ENCODE peak calls at places on chromosomes 5 and 9, in seven cellular contexts. B is type B pancreatic cell, A is transverse colon, Y is GM13977, Z is heart left ventricle, K is kidney epithelial cell, C is Panc1. O is an unnamed sample.

GRCh38 chr5:24773241-24773640 is 128.5 kb upstream of the CDH10 start:
- DNase-seq in B (no peak), C (no peak), Z (no peak), K (peak), A (no peak), Y (no peak), O (no peak)

GRCh38 chr5:143495823-143496275 is 92.4 kb upstream of the NR3C1 start:
- DNase-seq in C (no peak), B (no peak), A (no peak), K (no peak), Y (no peak), Z (peak), O (no peak)

GRCh38 chr9:20526500-20527319 is 95.6 kb downstream of the MLLT3 start:
- DNase-seq in A (no peak), C (no peak), Y (no peak), B (no peak), Z (no peak), K (no peak), O (no peak)

GRCh38 chr5:1470762-1471211 is 25.5 kb upstream of the SLC6A3 start:
- DNase-seq in Y (no peak), Z (no peak), C (no peak), A (no peak), B (no peak), K (no peak), O (no peak)

GRCh38 chr9:136983611-136984314 is 970 bp downstream of the LCNL1 start:
- DNase-seq in C (no peak), Z (no peak), B (no peak), A (no peak), Y (no peak), K (no peak), O (no peak)

GRCh38 chr9:127966416-127967150 is 14.2 kb downstream of the EEIG1 start:
- DNase-seq in C (no peak), A (peak), B (no peak), Z (peak), K (no peak), Y (no peak), O (no peak)

GRCh38 chr9:34710023-34710422 is at the start of gene CCL21:
- DNase-seq in C (no peak), A (no peak), B (no peak), Z (peak), Y (no peak), K (no peak), O (no peak)

GRCh38 chr5:66710557-66710956 is 114.4 kb downstream of the MAST4 start:
- DNase-seq in A (no peak), C (no peak), Y (no peak), K (no peak), B (no peak), Z (peak), O (no peak)

GRCh38 chr5:149608936-149609502 is 27.7 kb downstream of the ARHGEF37 start:
- DNase-seq in Z (no peak), C (no peak), A (no peak), B (no peak), K (no peak), Y (no peak), O (no peak)

GRCh38 chr9:69877852-69878507 is 57.4 kb downstream of the CFAP95 start:
- DNase-seq in Z (no peak), K (no peak), A (no peak), B (no peak), C (no peak), Y (peak), O (no peak)

GRCh38 chr9:76374702-76375543 is 19.3 kb downstream of the RFK start:
- DNase-seq in Z (peak), Y (no peak), K (peak), C (peak), B (no peak), A (peak), O (no peak)

GRCh38 chr5:141095263-141095641 is 837 bp downstream of the PCDHB2 start:
- DNase-seq in A (no peak), Y (no peak), C (no peak), K (no peak), B (no peak), Z (no peak), O (no peak)
- TF ChIP-seq CTCF in A (no peak), Y (no peak), C (no peak), K (no peak), B (no peak), Z (no peak), O (no peak)

GRCh38 chr5:59587489-59588337 is 305.8 kb downstream of the PDE4D start:
- DNase-seq in B (peak), Z (peak), Y (no peak), A (peak), K (peak), C (no peak), O (peak)
- TF ChIP-seq CTCF in B (peak), Z (no peak), Y (no peak), A (peak), K (peak), C (no peak), O (peak)

GRCh38 chr5:164475339-164475977 is 970.0 kb downstream of the MAT2B start:
- DNase-seq in A (no peak), Y (peak), Z (no peak), C (no peak), B (no peak), K (no peak), O (no peak)
- TF ChIP-seq CTCF in A (peak), Y (peak), Z (peak), C (peak), B (peak), K (peak), O (peak)

GRCh38 chr9:135961811-135962695 is 880 bp upstream of the UBAC1 start:
- DNase-seq in C (no peak), Z (no peak), A (no peak), B (no peak), Y (no peak), K (no peak), O (no peak)
- TF ChIP-seq CTCF in C (no peak), Z (no peak), A (no peak), B (no peak), Y (no peak), K (no peak), O (no peak)

GRCh38 chr9:19122490-19123042 is 4.7 kb downstream of the PLIN2 start:
- DNase-seq in C (no peak), Y (no peak), Z (no peak), K (no peak), A (no peak), B (no peak), O (no peak)
- TF ChIP-seq CTCF in C (no peak), Y (no peak), Z (no peak), K (peak), A (no peak), B (peak), O (no peak)

GRCh38 chr5:157828949-157829639 is 29.9 kb downstream of the CLINT1 start:
- DNase-seq in C (no peak), B (no peak), A (no peak), Y (no peak), Z (no peak), K (no peak), O (no peak)
- TF ChIP-seq CTCF in C (no peak), B (peak), A (peak), Y (peak), Z (no peak), K (peak), O (peak)

GRCh38 chr5:109373932-109374331 is 35.8 kb downstream of the PJA2 start:
- DNase-seq in Y (no peak), B (no peak), K (no peak), C (no peak), A (no peak), Z (no peak), O (no peak)

GRCh38 chr5:109370343-109370742 is 39.4 kb downstream of the PJA2 start:
- DNase-seq in K (no peak), A (no peak), Z (no peak), B (no peak), Y (no peak), C (no peak), O (no peak)

GRCh38 chr5:109378095-109378494 is 31.7 kb downstream of the PJA2 start:
- DNase-seq in A (no peak), C (no peak), K (no peak), Y (no peak), Z (no peak), B (no peak), O (no peak)

DNA sequence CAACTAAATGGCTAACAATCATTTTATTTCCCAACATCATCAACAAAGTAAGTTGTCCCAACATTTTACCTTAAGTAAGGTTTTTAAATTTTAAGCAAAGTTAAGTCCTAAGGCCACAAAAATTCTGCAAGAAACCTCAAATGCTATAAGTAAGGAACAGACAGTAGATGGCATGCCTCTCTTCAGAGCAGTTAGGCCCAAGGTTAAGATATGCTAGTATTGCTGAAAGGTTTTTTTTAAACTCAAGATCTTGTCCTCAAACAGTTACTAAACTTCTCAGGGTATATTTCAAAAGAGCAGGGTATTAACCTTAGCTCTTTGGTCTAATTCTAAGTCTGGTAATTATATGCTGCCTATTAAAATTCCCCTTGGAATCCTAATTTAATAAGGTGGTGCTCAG is 35.1 kb downstream of the PJA2 start:
- DNase-seq in B (no peak), K (no peak), A (no peak), Z (no peak), C (no peak), Y (no peak), O (no peak)
- TF ChIP-seq CTCF in B (no peak), K (no peak), A (no peak), Z (no peak), C (peak), Y (no peak), O (peak)

GRCh38 chr9:109224751-109225150 is 57.7 kb upstream of the FRRS1L start:
- DNase-seq in C (no peak), B (no peak), K (no peak), Y (no peak), Z (no peak), A (no peak), O (no peak)

GRCh38 chr9:109229682-109230081 is 62.6 kb upstream of the FRRS1L start:
- DNase-seq in B (no peak), K (no peak), A (no peak), C (no peak), Z (no peak), Y (no peak), O (peak)

GRCh38 chr9:109228093-109228642 is 61.1 kb upstream of the FRRS1L start:
- DNase-seq in Y (no peak), Z (no peak), K (no peak), A (no peak), B (no peak), C (no peak), O (no peak)

GRCh38 chr9:109230277-109230676 is 63.2 kb upstream of the FRRS1L start:
- DNase-seq in Y (no peak), B (no peak), Z (no peak), K (no peak), A (no peak), C (no peak), O (peak)

DNA sequence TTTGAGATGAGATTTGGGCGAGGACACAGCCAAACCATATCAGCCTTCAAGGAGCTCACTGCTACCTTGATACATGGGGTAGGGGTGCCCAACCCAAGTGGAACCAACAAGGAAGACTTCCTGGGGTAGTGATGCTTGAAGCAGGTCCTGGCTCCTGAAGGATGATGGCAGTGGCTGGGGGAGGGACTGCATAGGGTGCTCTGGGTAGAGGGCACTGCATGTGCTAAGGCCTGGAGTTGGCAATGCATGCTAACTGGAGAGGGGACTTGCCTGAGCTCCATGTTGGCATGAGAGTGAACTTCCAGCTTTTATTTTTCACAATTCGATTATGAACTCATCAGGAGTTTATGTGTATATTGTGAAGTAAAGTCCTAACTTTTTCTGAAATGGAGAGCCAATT is 58.6 kb upstream of the FRRS1L start:
- DNase-seq in C (no peak), A (no peak), K (no peak), Y (no peak), Z (no peak), B (no peak), O (peak)
- TF ChIP-seq CTCF in C (no peak), A (no peak), K (no peak), Y (no peak), Z (no peak), B (no peak), O (no peak)

O was measured in osteocyte.